ENCODE peak calls at places on chromosomes 6 and 20, in nine cellular contexts. P is left ventricle myocardium inferior, N is nephron progenitor cell, W is endodermal cell, Z is RWPE1, V is A549, R is bronchial epithelial cell, Q is mucosa of descending colon, G is neural progenitor cell. T is an unnamed sample.

GRCh38 chr20:52303281-52303950 is 111.8 kb upstream of the ZFP64 start:
- DNase-seq in Z (no peak), V (no peak), W (no peak), R (no peak), G (no peak), P (no peak), Q (no peak), N (no peak), T (no peak)

GRCh38 chr20:45959126-45959525 is 12.9 kb downstream of the ZNF335 start:
- DNase-seq in V (no peak), G (no peak), W (peak; percentile 23), Q (no peak), Z (no peak), R (peak; percentile 35), P (no peak), N (no peak), T (no peak)

GRCh38 chr6:152750694-152751093 is at the start of gene VIP:
- DNase-seq in W (peak; percentile 84), N (peak; percentile 54), V (peak; percentile 16), P (no peak), Z (peak; percentile 30), R (peak; percentile 37), Q (no peak), G (peak; percentile 82), T (peak; percentile 17)

GRCh38 chr20:43322851-43323250 is 133.1 kb upstream of the PTPRT start:
- DNase-seq in W (no peak), V (peak; percentile 10), Z (peak; percentile 20), G (no peak), P (no peak), N (no peak), Q (no peak), R (no peak), T (no peak)

GRCh38 chr6:107506145-107506544 is 16.2 kb downstream of the SOBP start:
- DNase-seq in Q (no peak), W (no peak), Z (peak; percentile 59), G (no peak), N (no peak), P (no peak), V (no peak), R (peak; percentile 59), T (peak; percentile 77)

GRCh38 chr6:168088161-168089106 is 9.4 kb upstream of the FRMD1 start:
- DNase-seq in W (peak; percentile 80), R (no peak), P (peak; percentile 33), G (peak; percentile 85), Q (peak; percentile 60), N (peak; percentile 67), V (no peak), Z (no peak), T (no peak)

GRCh38 chr6:127880452-127880851 is 20.4 kb downstream of the THEMIS start:
- DNase-seq in W (no peak), Z (no peak), G (no peak), P (no peak), V (no peak), R (no peak), Q (no peak), N (no peak), T (no peak)

GRCh38 chr6:25223421-25224052 is 55.6 kb upstream of the CARMIL1 start:
- DNase-seq in G (peak; percentile 77), N (peak; percentile 73), V (peak; percentile 42), Z (peak; percentile 57), R (peak; percentile 63), P (peak; percentile 61), W (peak; percentile 82), Q (no peak), T (peak; percentile 92)

GRCh38 chr20:51712501-51713212 is 55.5 kb downstream of the ATP9A start:
- DNase-seq in Z (peak; percentile 42), N (peak; percentile 64), Q (no peak), W (peak; percentile 82), G (peak; percentile 67), R (peak; percentile 15), V (peak; percentile 66), P (no peak), T (peak; percentile 47)

GRCh38 chr20:40966103-40966502 is 62.5 kb upstream of the TOP1 start:
- DNase-seq in R (no peak), Q (no peak), Z (no peak), G (peak; percentile 53), V (no peak), W (peak; percentile 84), P (no peak), N (peak; percentile 32), T (no peak)

GRCh38 chr6:6788394-6789020 is 200.0 kb downstream of the LY86 start:
- DNase-seq in N (no peak), Q (no peak), R (peak; percentile 25), W (peak; percentile 71), G (peak; percentile 25), Z (no peak), P (no peak), V (peak; percentile 6), T (no peak)

GRCh38 chr20:20148774-20149173 is 96.4 kb downstream of the CFAP61 start:
- DNase-seq in R (no peak), V (no peak), Z (no peak), P (no peak), W (no peak), N (no peak), G (no peak), Q (no peak), T (no peak)

GRCh38 chr6:37170273-37171140 is 555 bp downstream of the PIM1 start:
- DNase-seq in R (no peak), Z (peak; percentile 44), P (peak; percentile 50), N (peak; percentile 67), V (no peak), G (peak; percentile 83), Q (peak; percentile 83), W (peak; percentile 81), T (peak; percentile 74)

GRCh38 chr6:47844881-47845280 is 63.0 kb downstream of the OPN5 start:
- DNase-seq in W (no peak), P (no peak), R (no peak), Z (no peak), V (no peak), Q (no peak), N (no peak), G (no peak), T (no peak)

GRCh38 chr6:112253842-112254816 is at the start of gene LAMA4:
- DNase-seq in Z (peak; percentile 38), G (peak; percentile 59), N (peak; percentile 58), P (peak; percentile 66), Q (no peak), W (peak; percentile 85), V (peak; percentile 5), R (no peak), T (peak; percentile 59)

GRCh38 chr6:142907544-142907943 is 37.4 kb downstream of the HIVEP2 start:
- DNase-seq in V (no peak), G (no peak), P (no peak), N (no peak), W (no peak), Q (no peak), Z (no peak), R (no peak), T (no peak)

GRCh38 chr6:41209976-41210375 is 9.0 kb upstream of the TREML2 start:
- DNase-seq in W (no peak), Q (no peak), G (no peak), V (no peak), P (no peak), R (no peak), Z (no peak), N (no peak), T (no peak)

GRCh38 chr6:51934098-51934497 is 153.3 kb downstream of the PKHD1 start:
- DNase-seq in V (peak; percentile 31), W (peak; percentile 82), Z (peak; percentile 13), N (peak; percentile 3), Q (no peak), R (peak; percentile 5), P (no peak), G (peak; percentile 45), T (peak; percentile 2)

GRCh38 chr6:118580585-118581419 is 32.7 kb downstream of the PLN start:
- DNase-seq in R (peak; percentile 63), W (peak; percentile 78), P (no peak), V (peak; percentile 53), Q (no peak), G (peak; percentile 86), N (peak; percentile 36), Z (peak; percentile 47), T (peak; percentile 34)

DNA sequence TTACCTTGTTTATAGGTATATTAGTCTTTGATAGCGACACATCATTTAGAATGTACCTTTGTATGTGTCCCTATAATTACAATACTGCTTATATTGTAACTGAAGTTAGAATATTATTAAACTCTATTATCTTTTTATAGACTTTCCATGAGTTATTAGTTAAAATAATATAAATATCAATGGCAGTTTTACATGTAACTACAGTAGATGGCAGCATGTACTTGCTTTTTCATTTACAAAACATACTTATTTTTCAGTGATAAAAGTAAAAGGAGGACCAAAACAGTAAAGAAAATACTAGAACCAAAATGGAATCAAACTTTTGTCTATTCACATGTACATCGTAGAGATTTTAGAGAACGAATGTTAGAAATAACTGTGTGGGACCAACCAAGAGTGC is 364.3 kb downstream of the RIMS1 start:
- DNase-seq in V (no peak), P (no peak), N (no peak), Z (no peak), W (no peak), G (no peak), Q (no peak), R (no peak), T (no peak)
- TF ChIP-seq CTCF in V (no peak), P (no peak), N (no peak), Z (no peak), W (no peak), G (no peak), Q (no peak), R (no peak), T (no peak)

DNA sequence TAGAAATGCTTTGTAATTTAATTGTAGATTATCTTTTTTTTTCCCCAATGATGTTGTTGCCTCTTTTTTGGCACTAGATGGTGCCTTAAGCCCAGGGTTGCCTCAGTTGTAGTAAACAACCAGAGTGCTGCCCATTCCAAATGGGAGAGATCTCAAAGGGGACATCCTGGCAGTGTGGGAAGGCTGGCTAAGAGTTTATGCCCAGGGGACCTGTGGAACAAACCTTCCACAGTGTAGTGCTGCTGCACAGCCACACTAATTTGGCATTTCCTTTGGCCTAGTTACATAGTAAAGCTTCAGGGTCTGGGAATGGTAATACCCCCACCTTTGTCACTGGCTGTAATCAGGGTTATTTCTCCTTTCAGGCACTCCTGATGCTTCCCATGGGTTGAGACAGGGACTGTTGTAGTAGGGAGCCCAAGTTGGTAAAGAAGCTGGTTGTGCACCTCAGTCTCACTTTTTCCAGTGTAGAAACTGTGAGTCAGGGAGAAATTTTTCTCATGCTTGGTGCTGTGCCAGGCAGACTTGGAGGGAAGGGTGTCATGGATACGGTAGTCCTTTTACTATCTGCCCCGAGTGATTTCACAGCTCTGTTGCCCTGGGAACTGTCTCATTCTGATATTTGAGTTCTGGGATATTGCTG is 177.8 kb upstream of the ECI2 start:
- DNase-seq in G (peak; percentile 54), P (peak; percentile 29), N (no peak), V (peak; percentile 82), R (peak; percentile 97), Q (no peak), W (peak; percentile 62), Z (peak; percentile 82), T (peak; percentile 49)
- TF ChIP-seq CTCF in G (peak; percentile 57), P (peak; percentile 55), N (no peak), V (peak; percentile 59), R (peak; percentile 46), Q (no peak), W (peak; percentile 78), Z (peak; percentile 44), T (peak; percentile 19)

GRCh38 chr6:29744131-29744530 is 20.9 kb downstream of the HLA-F start:
- DNase-seq in V (no peak), P (no peak), Z (no peak), N (no peak), R (no peak), Q (no peak), G (no peak), W (no peak), T (no peak)
- TF ChIP-seq CTCF in V (no peak), P (no peak), Z (no peak), N (no peak), R (no peak), Q (no peak), G (no peak), W (no peak), T (no peak)

GRCh38 chr6:114735118-114735730 is 392.4 kb upstream of the HS3ST5 start:
- DNase-seq in V (no peak), R (no peak), Z (no peak), G (peak; percentile 2), P (no peak), Q (no peak), N (no peak), W (no peak), T (no peak)
- TF ChIP-seq CTCF in V (no peak), R (no peak), Z (no peak), G (peak; percentile 33), P (no peak), Q (no peak), N (no peak), W (peak; percentile 61), T (no peak)

T was measured in Calu3.